ENCODE peak calls at places on chromosome 9, in eight cellular contexts. Y, E, Z, A, R, X, K and G are unnamed samples.

GRCh38 chr9:88258587-88258986 is 120.3 kb upstream of the SPATA31C2 start:
- DNase-seq in Y (no peak), E (peak; percentile 31), Z (peak; percentile 18), A (no peak), R (peak; percentile 32), X (peak; percentile 78), K (peak; percentile 79), G (peak; percentile 86)

GRCh38 chr9:87109182-87109581 is 161.9 kb upstream of the GAS1 start:
- DNase-seq in Y (no peak), E (no peak), Z (no peak), A (peak; percentile 36), R (no peak), X (no peak), K (no peak), G (no peak)

GRCh38 chr9:89953824-89954223 is 349.0 kb downstream of the GADD45G start:
- DNase-seq in Y (no peak), E (no peak), Z (no peak), A (no peak), R (no peak), X (no peak), K (no peak), G (no peak)

GRCh38 chr9:37239224-37239859 is 119.0 kb downstream of the ZCCHC7 start:
- DNase-seq in Y (no peak), E (no peak), Z (no peak), A (no peak), R (no peak), X (no peak), K (no peak), G (no peak)

GRCh38 chr9:1960696-1961095 is 54.5 kb upstream of the SMARCA2 start:
- DNase-seq in Y (no peak), E (no peak), Z (no peak), A (no peak), R (no peak), X (no peak), K (no peak), G (no peak)

GRCh38 chr9:14347408-14348224 is 33.7 kb upstream of the NFIB start:
- DNase-seq in Y (no peak), E (peak; percentile 18), Z (peak; percentile 28), A (no peak), R (no peak), X (peak; percentile 77), K (peak; percentile 63), G (peak; percentile 67)

GRCh38 chr9:121748080-121748479 is 96.6 kb downstream of the DAB2IP start:
- DNase-seq in Y (no peak), E (no peak), Z (no peak), A (peak; percentile 37), R (no peak), X (no peak), K (no peak), G (no peak)

GRCh38 chr9:7150153-7150890 is 392.5 kb downstream of the KDM4C start:
- DNase-seq in Y (peak; percentile 49), E (no peak), Z (peak; percentile 56), A (no peak), R (no peak), X (no peak), K (no peak), G (no peak)

GRCh38 chr9:35690447-35691324 is 961 bp upstream of the TPM2 start:
- DNase-seq in Y (peak; percentile 86), E (peak; percentile 82), Z (peak; percentile 79), A (peak; percentile 75), R (peak; percentile 93), X (peak; percentile 97), K (peak; percentile 68), G (peak; percentile 88)

GRCh38 chr9:124257865-124258764 is at the start of gene NEK6:
- DNase-seq in Y (peak; percentile 92), E (peak; percentile 30), Z (peak; percentile 19), A (peak; percentile 84), R (no peak), X (peak; percentile 47), K (peak; percentile 41), G (peak; percentile 76)

GRCh38 chr9:84860423-84861115 is 191.0 kb downstream of the NTRK2 start:
- DNase-seq in Y (no peak), E (no peak), Z (no peak), A (no peak), R (no peak), X (no peak), K (no peak), G (no peak)

GRCh38 chr9:23829580-23830458 is 3.8 kb upstream of the ELAVL2 start:
- DNase-seq in Y (no peak), E (no peak), Z (no peak), A (peak; percentile 2), R (no peak), X (no peak), K (no peak), G (no peak)

GRCh38 chr9:22425551-22425950 is 21.1 kb upstream of the DMRTA1 start:
- DNase-seq in Y (no peak), E (no peak), Z (no peak), A (no peak), R (no peak), X (no peak), K (no peak), G (no peak)

GRCh38 chr9:88998506-88998905 is 7.2 kb downstream of the S1PR3 start:
- DNase-seq in Y (no peak), E (no peak), Z (no peak), A (no peak), R (no peak), X (no peak), K (no peak), G (no peak)

DNA sequence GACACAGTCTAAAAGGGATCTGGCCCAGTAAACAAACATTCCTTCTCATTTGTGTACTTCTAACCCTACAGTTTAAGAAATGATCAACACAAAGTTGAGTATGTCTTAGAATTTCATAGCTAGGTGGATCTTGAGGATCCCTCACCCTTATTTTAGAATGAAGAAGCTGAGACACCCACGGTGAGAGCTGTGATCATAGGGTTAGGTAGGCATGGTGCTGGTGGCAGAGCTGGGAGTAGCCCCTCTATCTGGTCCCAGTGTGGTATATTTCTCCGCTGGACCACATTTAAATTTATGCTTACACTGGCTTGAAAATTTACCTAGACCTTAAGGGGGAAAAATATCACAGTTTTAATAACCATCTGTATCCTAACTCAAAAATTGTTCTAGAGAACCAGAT is 39.8 kb downstream of the UGCG start:
- DNase-seq in Y (no peak), E (no peak), Z (no peak), A (no peak), R (no peak), X (no peak), K (no peak), G (no peak)
- TF ChIP-seq POLR2A in Y (no peak), E (no peak), Z (no peak), A (no peak), R (no peak), X (no peak), K (no peak), G (no peak)

DNA sequence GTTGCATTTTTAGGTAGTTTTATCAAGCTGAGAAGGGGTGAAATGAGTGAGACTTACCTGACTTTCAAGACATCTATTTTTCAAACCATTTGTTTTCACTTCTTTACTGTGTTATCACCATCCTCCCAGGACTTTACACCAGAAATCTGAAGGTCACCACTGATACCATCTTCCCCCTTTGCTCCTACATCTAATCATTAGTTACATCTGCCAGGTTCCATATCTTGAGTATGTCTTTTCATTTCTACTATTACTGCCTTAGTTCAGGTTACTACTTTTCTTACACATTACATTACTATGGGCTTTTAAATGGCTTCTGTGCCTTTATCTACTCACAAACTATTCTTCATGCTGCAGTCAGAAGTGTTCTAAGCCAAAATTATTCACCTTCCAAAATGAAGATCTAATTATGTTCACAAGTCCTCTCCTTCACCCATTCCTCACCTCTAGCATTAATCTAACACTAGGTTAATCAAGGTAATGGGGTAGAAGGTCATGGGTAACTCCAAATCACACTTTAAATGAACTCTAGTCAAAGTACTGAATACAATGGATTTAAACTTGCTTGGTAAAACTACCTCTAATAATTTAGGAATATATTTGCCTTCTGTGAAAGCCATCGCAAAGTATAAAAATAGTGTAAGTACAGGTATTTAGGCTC is 2.1 kb upstream of the HSDL2 start:
- DNase-seq in Y (no peak), E (no peak), Z (no peak), A (no peak), R (no peak), X (no peak), K (no peak), G (no peak)
- TF ChIP-seq POLR2A in Y (no peak), E (no peak), Z (no peak), A (no peak), R (no peak), X (no peak), K (no peak), G (no peak)

GRCh38 chr9:137451976-137452760 is 7.0 kb downstream of the NSMF start:
- DNase-seq in Y (peak; percentile 81), E (peak; percentile 12), Z (peak; percentile 11), A (no peak), R (peak; percentile 20), X (peak; percentile 61), K (peak; percentile 5), G (no peak)

GRCh38 chr9:137453643-137454081 is 5.5 kb downstream of the NSMF start:
- DNase-seq in Y (peak; percentile 92), E (peak; percentile 64), Z (peak; percentile 85), A (peak; percentile 58), R (peak; percentile 83), X (peak; percentile 93), K (peak; percentile 60), G (peak; percentile 79)

GRCh38 chr9:137454506-137455360 is 4.4 kb downstream of the NSMF start:
- DNase-seq in Y (peak; percentile 84), E (peak; percentile 51), Z (peak; percentile 73), A (no peak), R (peak; percentile 42), X (peak; percentile 81), K (peak; percentile 30), G (peak; percentile 46)

GRCh38 chr9:137454145-137454505 is 5.0 kb downstream of the NSMF start:
- DNase-seq in Y (peak; percentile 92), E (peak; percentile 49), Z (peak; percentile 78), A (no peak), R (peak; percentile 77), X (peak; percentile 88), K (peak; percentile 26), G (peak; percentile 63)

DNA sequence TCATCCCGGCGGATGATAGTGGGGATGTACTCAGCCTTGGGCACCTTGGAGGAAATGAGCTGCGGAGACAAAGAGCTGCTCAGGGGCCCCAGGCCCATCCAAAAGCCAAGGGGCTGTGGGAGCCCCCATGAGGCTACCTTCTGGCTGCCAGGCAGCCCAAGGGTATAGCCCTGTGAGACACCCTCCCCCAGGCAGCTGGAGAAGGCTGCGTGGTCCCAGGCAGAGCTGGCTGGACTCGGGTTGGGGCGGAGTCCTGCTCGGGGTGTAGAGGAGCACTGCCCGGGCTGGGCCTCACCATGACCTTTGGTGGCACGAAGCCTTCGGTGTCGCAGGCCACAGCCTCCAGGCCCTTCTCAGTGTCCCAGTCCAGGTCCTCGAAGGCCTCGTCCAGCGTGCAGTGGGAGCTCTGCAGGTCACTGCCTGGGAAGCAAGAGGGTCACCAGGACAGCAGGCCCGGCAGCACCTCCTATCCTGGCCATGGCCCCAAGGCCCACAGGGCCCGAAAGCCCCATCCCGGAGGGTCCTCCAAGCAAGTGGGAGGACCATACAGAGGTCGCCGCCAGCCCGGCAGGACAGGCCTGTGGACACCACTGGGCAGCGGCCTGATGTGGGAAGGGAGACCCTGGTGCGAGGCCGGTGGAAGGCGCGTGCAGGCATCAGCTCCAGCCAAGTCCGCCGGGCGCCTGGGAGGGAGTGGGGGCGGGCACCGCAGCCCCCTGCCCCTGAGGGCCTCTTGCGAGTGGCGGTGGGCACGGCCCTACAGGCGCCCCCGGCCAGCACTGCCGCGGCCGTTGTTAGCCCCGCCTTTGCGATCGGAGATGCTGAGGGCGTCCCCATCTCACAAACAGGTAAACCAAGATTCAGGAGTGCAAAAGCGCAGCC is 6.1 kb downstream of the NSMF start:
- DNase-seq in Y (peak; percentile 90), E (peak; percentile 30), Z (peak; percentile 23), A (no peak), R (peak; percentile 40), X (peak; percentile 69), K (no peak), G (peak; percentile 38)
- TF ChIP-seq POLR2A in Y (no peak), E (no peak), Z (no peak), A (no peak), R (no peak), X (no peak), K (no peak), G (no peak)

GRCh38 chr9:21357479-21358290 is 7.0 kb upstream of the IFNA6 start:
- DNase-seq in Y (no peak), E (no peak), Z (no peak), A (no peak), R (no peak), X (no peak), K (no peak), G (no peak)
- TF ChIP-seq POLR2A in Y (no peak), E (no peak), Z (no peak), A (no peak), R (no peak), X (no peak), K (no peak), G (no peak)